ENCODE peak calls at places on chromosomes 13 and 19, in six cellular contexts. P, T, B, F, O and J are unnamed samples.

GRCh38 chr19:2305974-2306806 is 1.8 kb downstream of the LINGO3 start:
- DNase-seq in B (no peak), P (no peak), O (no peak), F (no peak), T (no peak), J (no peak)

GRCh38 chr19:30870861-30871260 is 478.4 kb downstream of the TSHZ3 start:
- DNase-seq in P (peak; percentile 18), T (no peak), B (no peak), F (peak; percentile 75), O (peak; percentile 7), J (peak; percentile 9)

GRCh38 chr19:12985049-12985776 is 10.1 kb upstream of the NFIX start:
- DNase-seq in B (no peak), P (peak; percentile 88), F (peak; percentile 95), O (no peak), T (no peak), J (peak; percentile 74)

GRCh38 chr19:35216833-35217707 is 11.5 kb downstream of the FAM187B start:
- DNase-seq in F (peak; percentile 79), T (peak; percentile 15), B (no peak), O (peak; percentile 32), P (no peak), J (no peak)

GRCh38 chr13:111330211-111330610 is 9.8 kb downstream of the TEX29 start:
- DNase-seq in O (no peak), T (no peak), B (no peak), F (no peak), P (no peak), J (no peak)

GRCh38 chr13:51501592-51502205 is 48.9 kb upstream of the INTS6 start:
- DNase-seq in T (peak; percentile 65), O (peak; percentile 74), F (no peak), P (peak; percentile 82), B (no peak), J (peak; percentile 63)

GRCh38 chr19:53849237-53849676 is 18.4 kb upstream of the MYADM start:
- DNase-seq in P (peak; percentile 83), F (no peak), T (peak; percentile 49), B (no peak), O (no peak), J (peak; percentile 92)

GRCh38 chr19:54420383-54421168 is 5.3 kb downstream of the TTYH1 start:
- DNase-seq in F (no peak), T (no peak), B (no peak), O (no peak), P (no peak), J (no peak)

GRCh38 chr13:98959775-98960325 is 18.0 kb downstream of the DOCK9 start:
- DNase-seq in P (no peak), F (peak; percentile 54), B (no peak), O (no peak), T (no peak), J (no peak)

GRCh38 chr13:32530841-32531253 is 7.7 kb downstream of the N4BP2L2 start:
- DNase-seq in B (no peak), F (no peak), P (peak; percentile 67), O (no peak), T (no peak), J (peak; percentile 71)

GRCh38 chr13:39527961-39528720 is 74.9 kb downstream of the LHFPL6 start:
- DNase-seq in P (peak; percentile 97), F (no peak), O (peak; percentile 85), T (peak; percentile 88), B (peak; percentile 70), J (peak; percentile 93)

GRCh38 chr13:112065867-112066623 is 904 bp upstream of the SOX1 start:
- DNase-seq in B (no peak), F (peak; percentile 70), P (no peak), O (no peak), T (no peak), J (no peak)

GRCh38 chr19:55228015-55228391 is 560 bp downstream of the TMEM86B start:
- DNase-seq in O (no peak), F (no peak), T (no peak), P (no peak), B (no peak), J (no peak)

GRCh38 chr13:44759222-44759721 is 183.1 kb upstream of the TSC22D1 start:
- DNase-seq in F (no peak), O (no peak), T (no peak), B (no peak), P (peak; percentile 16), J (no peak)

GRCh38 chr13:28609936-28610335 is 49.0 kb upstream of the POMP start:
- DNase-seq in T (peak; percentile 71), O (no peak), F (no peak), P (peak; percentile 39), B (no peak), J (peak; percentile 69)

GRCh38 chr19:46725859-46726393 is 9.0 kb upstream of the PRKD2 start:
- DNase-seq in T (no peak), P (no peak), O (no peak), B (no peak), F (no peak), J (no peak)

GRCh38 chr13:30181856-30182651 is 125.3 kb downstream of the KATNAL1 start:
- DNase-seq in O (no peak), P (no peak), T (no peak), B (no peak), F (no peak), J (no peak)

GRCh38 chr13:36101157-36101556 is 30.0 kb downstream of the DCLK1 start:
- DNase-seq in O (no peak), T (no peak), F (no peak), B (no peak), P (no peak), J (no peak)

GRCh38 chr13:98664924-98665637 is 87.4 kb downstream of the SLC15A1 start:
- DNase-seq in F (no peak), T (peak; percentile 56), P (peak; percentile 19), B (no peak), O (no peak), J (no peak)

GRCh38 chr13:67048793-67049150 is 181.4 kb downstream of the PCDH9 start:
- DNase-seq in T (no peak), F (no peak), O (no peak), P (no peak), B (no peak), J (peak; percentile 15)

GRCh38 chr13:32200741-32201140 is 114.4 kb downstream of the ZAR1L start:
- DNase-seq in T (no peak), B (no peak), F (no peak), O (no peak), P (no peak), J (peak; percentile 29)

GRCh38 chr19:14467391-14467790 is 7.8 kb downstream of the PTGER1 start:
- DNase-seq in F (no peak), P (no peak), T (no peak), O (no peak), B (no peak), J (no peak)
- H3K4me3 ChIP-seq in F (no peak overlapping the region), P (no peak overlapping the region), T (no peak overlapping the region), O (no peak overlapping the region), B (no peak overlapping the region), J (no peak overlapping the region)

DNA sequence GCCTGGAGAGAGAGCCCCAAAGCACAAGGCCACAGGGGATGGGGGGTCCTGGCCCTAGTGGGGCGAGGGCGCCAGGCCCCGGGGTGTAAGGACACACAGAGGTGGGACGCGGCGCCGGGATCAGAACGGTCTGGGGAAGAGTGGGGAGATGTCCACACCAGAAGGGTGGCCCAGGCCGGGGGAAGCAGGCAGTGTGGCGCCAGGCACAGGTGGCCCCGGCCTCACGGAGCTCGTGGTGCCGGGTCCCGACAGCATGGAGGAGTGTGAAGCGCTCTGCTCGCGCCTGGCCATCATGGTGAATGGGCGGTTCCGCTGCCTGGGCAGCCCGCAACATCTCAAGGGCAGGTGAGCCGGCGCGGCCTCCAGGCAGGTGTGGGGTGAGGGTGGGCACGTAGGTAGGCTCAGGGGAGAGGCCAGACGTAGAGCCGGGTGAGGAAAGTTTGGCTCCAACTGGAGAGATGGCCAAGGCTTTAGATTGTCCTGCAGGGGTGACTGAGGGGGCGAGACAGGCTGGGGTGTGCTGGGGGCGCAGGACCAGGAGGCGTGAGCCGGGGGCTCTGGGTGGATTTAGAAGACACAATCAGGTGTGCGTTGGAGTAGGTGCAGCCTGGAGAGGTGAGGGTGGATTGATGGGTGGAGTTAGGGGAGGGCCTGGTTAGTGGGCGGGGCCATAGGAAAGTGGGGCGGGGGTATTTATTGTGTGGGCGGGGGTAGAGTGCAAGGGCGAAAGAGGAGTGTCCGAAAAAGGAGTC is 2.9 kb upstream of the ARHGAP45 start:
- DNase-seq in T (peak; percentile 6), B (no peak), P (no peak), F (no peak), O (no peak), J (no peak)
- H3K4me3 ChIP-seq in T (no peak overlapping the region), B (no peak overlapping the region), P (no peak overlapping the region), F (no peak overlapping the region), O (no peak overlapping the region), J (no peak overlapping the region)

GRCh38 chr13:50122465-50122864 is 107.2 kb downstream of the KCNRG start:
- DNase-seq in T (no peak), P (no peak), O (no peak), F (no peak), B (no peak), J (no peak)

GRCh38 chr13:50123862-50124535 is 108.8 kb downstream of the KCNRG start:
- DNase-seq in P (peak; percentile 97), O (peak; percentile 95), T (peak; percentile 84), F (peak; percentile 99), B (peak; percentile 47), J (peak; percentile 98)

GRCh38 chr13:50123515-50123861 is 108.2 kb downstream of the KCNRG start:
- DNase-seq in B (no peak), O (no peak), F (no peak), P (no peak), T (no peak), J (no peak)

GRCh38 chr13:50124536-50125305 is 109.5 kb downstream of the KCNRG start:
- DNase-seq in F (peak; percentile 91), T (peak; percentile 25), P (peak; percentile 74), B (no peak), O (peak; percentile 46), J (peak; percentile 46)

DNA sequence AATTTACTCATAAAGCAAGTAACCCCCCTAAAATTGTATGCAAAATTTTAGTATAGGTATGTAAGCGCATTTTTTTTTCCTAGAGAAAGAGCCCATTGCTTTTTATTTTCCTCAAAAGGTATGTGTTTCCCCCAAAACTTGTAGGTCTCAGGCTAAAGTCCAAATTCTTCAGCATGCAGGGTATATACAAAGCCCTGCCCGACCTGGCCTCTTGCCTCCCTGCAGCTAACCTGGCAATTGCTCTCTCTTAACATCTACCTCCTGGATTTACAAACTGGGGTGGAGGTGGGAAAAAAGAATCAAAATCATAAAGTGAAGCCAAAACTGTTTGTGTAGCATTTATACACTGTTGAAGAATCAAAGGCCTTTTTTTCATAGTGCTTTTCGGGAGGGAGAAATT is 107.8 kb downstream of the KCNRG start:
- DNase-seq in F (no peak), B (no peak), P (no peak), T (no peak), O (no peak), J (no peak)
- H3K4me3 ChIP-seq in F (no peak overlapping the region), B (peak overlapping the region; percentile 71), P (peak overlapping the region; percentile 94), T (peak overlapping the region; percentile 93), O (peak overlapping the region; percentile 88), J (peak overlapping the region; percentile 94)

GRCh38 chr19:40801449-40802299 is 2.7 kb downstream of the EGLN2 start:
- DNase-seq in O (no peak), P (peak; percentile 48), T (no peak), F (no peak), B (no peak), J (no peak)

GRCh38 chr19:40800339-40800996 is 1.5 kb downstream of the EGLN2 start:
- DNase-seq in O (no peak), P (no peak), T (no peak), F (no peak), B (no peak), J (no peak)

GRCh38 chr19:40802300-40803169 is 3.5 kb downstream of the EGLN2 start:
- DNase-seq in F (peak; percentile 91), P (peak; percentile 35), O (peak; percentile 30), T (no peak), B (no peak), J (no peak)

GRCh38 chr19:40799558-40800338 is 757 bp downstream of the EGLN2 start:
- DNase-seq in P (peak; percentile 62), T (no peak), O (no peak), B (no peak), F (peak; percentile 92), J (no peak)

GRCh38 chr19:40800997-40801377 is 2.0 kb downstream of the EGLN2 start:
- DNase-seq in B (no peak), F (no peak), O (no peak), P (no peak), T (no peak), J (no peak)
- H3K4me3 ChIP-seq in B (no peak overlapping the region), F (no peak overlapping the region), O (no peak overlapping the region), P (peak overlapping the region; percentile 92), T (no peak overlapping the region), J (peak overlapping the region; percentile 87)